ENCODE peak calls at places on chromosome 19, in four cellular contexts. V, E, D and C are unnamed samples.

GRCh38 chr19:18833849-18834643 is 2.3 kb downstream of the UPF1 start:
- DNase-seq in D (no peak), V (no peak), E (no peak), C (no peak)

GRCh38 chr19:39410620-39411005 is 1.9 kb upstream of the PLEKHG2 start:
- DNase-seq in E (no peak), V (peak), D (no peak), C (no peak)

GRCh38 chr19:44719262-44719701 is 20.3 kb downstream of the CEACAM16 start:
- DNase-seq in E (no peak), V (no peak), D (peak), C (no peak)

GRCh38 chr19:19900574-19901444 is at the start of gene ZNF93:
- DNase-seq in V (peak), D (peak), E (peak), C (peak)

GRCh38 chr19:42657551-42657950 is 62.8 kb upstream of the CEACAM8 start:
- DNase-seq in D (no peak), E (no peak), V (no peak), C (peak)

GRCh38 chr19:56764296-56764695 is 76.2 kb downstream of the PEG3 start:
- DNase-seq in E (no peak), V (no peak), D (no peak), C (no peak)

GRCh38 chr19:3618144-3618810 is 8.3 kb downstream of the CACTIN start:
- DNase-seq in D (peak), V (peak), E (no peak), C (peak)

GRCh38 chr19:39402417-39403297 is 4.0 kb upstream of the ZFP36 start:
- DNase-seq in D (peak), V (peak), E (no peak), C (peak)

GRCh38 chr19:18725755-18726416 is 42.4 kb downstream of the CRTC1 start:
- DNase-seq in D (peak), V (no peak), E (no peak), C (no peak)

GRCh38 chr19:50820549-50821247 is 2.9 kb downstream of the KLK1 start:
- DNase-seq in V (no peak), E (no peak), D (peak), C (no peak)

GRCh38 chr19:18894254-18895037 is 1.5 kb downstream of the CERS1 start:
- DNase-seq in V (peak), D (no peak), E (no peak), C (peak)

GRCh38 chr19:10612515-10613119 is 12.7 kb upstream of the SLC44A2 start:
- DNase-seq in E (no peak), V (peak), D (no peak), C (no peak)

GRCh38 chr19:33368074-33368864 is 5.2 kb upstream of the CEBPG start:
- DNase-seq in V (peak), D (no peak), E (peak), C (peak)

GRCh38 chr19:14440049-14440448 is 6.9 kb downstream of the PKN1 start:
- DNase-seq in D (no peak), V (no peak), E (no peak), C (no peak)

GRCh38 chr19:45144431-45145269 is 16.1 kb downstream of the NKPD1 start:
- DNase-seq in E (no peak), V (no peak), D (no peak), C (no peak)

GRCh38 chr19:334296-335071 is 10.1 kb downstream of the MIER2 start:
- DNase-seq in E (no peak), V (no peak), D (no peak), C (no peak)

GRCh38 chr19:34220472-34221063 is 33.8 kb upstream of the GARRE1 start:
- DNase-seq in D (peak), E (peak), V (peak), C (peak)

GRCh38 chr19:3700242-3701032 is at the start of gene PIP5K1C:
- DNase-seq in D (peak), V (peak), E (peak), C (peak)

DNA sequence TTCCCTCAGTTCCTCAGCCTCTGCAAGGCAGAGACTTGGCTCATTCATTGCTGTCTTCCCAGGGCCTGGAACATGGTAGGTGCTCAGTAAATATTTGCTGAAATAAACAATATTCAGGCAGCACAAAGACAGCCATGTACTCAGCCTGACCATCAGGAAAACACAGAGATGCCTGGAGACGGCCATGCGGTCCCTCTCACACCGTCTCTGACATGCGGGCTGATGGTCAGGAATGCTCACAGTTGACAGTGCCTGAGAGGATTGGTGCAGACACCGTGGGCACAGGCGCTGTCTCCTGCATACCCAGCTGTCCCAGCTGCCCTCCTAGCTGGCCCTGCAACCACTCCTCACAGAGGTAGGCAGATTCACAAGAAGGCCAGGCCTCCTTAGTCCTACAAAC is 893 bp downstream of the PRAM1 start:
- DNase-seq in D (peak), V (no peak), E (no peak), C (no peak)
- H3K4me3 ChIP-seq in D (no peak), V (no peak), E (no peak), C (no peak)

GRCh38 chr19:1377176-1377964 is 6.3 kb upstream of the NDUFS7 start:
- DNase-seq in V (no peak), D (no peak), E (no peak), C (no peak)

GRCh38 chr19:1379126-1379905 is 4.4 kb upstream of the NDUFS7 start:
- DNase-seq in D (no peak), E (no peak), V (no peak), C (no peak)

GRCh38 chr19:1379961-1380489 is 3.7 kb upstream of the NDUFS7 start:
- DNase-seq in D (no peak), E (no peak), V (no peak), C (no peak)

GRCh38 chr19:1376415-1376805 is 7.3 kb upstream of the NDUFS7 start:
- DNase-seq in E (no peak), V (no peak), D (no peak), C (no peak)

DNA sequence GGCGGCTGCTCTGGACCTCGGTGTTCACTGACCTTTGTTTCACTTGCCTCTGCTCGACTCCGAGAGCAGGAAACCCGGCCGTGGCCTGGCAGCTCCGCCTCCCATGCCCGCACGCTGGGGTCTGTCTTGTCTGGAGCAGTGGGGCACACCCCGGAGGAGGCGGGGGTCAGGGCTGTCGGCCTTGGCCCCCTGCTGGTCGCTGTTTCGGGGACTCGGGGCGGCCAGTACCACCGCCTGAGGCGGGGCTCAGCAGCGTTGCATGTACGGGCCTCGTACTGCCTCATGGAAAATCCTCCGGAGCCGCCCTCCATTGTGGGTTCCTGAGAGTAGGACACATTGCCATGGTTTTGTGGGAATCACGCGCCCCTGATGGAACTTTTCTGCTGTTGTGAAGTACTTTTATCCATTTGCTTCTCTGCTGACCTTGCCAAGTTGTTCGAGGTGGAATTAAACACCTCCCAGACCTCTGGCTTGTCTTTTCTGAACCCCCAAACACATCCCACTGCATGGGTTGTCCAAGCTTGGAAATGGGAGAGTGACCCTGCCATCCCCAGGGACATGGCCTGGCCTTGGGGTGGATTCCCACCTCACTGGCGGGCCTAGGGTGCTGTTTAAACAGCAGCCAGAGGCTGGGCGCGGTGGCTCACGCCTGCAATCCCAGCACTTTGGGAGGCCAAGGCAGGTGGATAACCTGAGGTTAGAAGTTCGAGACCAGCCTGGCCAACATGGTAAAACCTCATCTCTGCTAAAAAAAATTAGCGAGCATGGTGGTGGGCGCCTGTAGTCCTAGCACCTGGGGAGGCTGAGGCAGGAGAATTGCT is 5.5 kb upstream of the NDUFS7 start:
- DNase-seq in D (no peak), E (no peak), V (no peak), C (no peak)
- TF ChIP-seq CTCF in D (no peak), E (no peak), V (no peak), C (no peak)

DNA sequence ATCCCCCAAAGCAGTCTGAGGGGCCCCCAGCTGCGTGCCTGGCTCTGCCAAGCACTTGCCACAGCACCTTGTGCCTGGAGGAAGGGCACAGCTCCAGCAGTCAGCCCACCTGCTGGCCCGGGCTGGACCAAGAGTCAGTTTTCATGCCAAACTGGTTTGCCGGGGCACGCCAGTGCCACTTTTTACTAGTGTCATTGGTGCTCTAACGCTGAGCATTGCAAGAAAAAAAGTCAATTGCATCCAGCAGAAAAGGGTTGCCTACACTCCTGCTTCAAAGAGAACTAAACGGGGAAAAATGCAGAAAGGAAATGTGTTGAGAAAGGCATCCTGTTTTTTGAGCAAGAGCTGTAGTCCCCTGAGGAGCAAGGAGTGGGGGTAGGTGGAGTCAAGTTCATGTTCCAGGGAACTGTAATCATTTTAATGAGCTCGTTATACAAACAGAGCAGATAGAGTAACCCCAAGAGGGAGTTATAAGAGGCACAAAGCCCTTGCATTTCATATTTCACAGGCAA is 68.4 kb downstream of the F2RL3 start:
- DNase-seq in V (no peak), D (peak), E (no peak), C (peak)
- H3K4me3 ChIP-seq in V (no peak), D (no peak), E (no peak), C (no peak)

DNA sequence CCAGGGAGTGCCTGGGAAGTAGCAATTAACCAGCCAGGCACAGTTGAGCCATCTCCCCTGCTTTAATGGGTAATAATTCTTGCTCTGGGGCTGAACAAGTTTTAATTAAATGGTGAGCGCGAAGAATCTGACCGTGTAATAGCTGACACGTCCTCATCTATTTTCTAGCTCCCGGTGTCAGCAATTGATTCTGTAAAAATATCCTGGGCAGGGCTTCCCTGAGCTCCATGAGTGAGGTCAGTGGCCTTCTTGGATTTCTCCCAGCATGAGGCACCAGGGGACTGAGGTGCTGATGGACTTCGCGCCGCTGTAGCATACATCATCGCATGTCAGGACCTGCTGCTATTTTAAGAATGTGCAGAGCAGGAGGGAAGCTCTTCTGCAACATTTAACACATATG is 27.0 kb downstream of the SIPA1L3 start:
- DNase-seq in D (no peak), V (no peak), E (no peak), C (peak)
- TF ChIP-seq CTCF in D (no peak), V (no peak), E (no peak), C (no peak)

GRCh38 chr19:1748703-1749341 is 4.5 kb upstream of the ONECUT3 start:
- DNase-seq in E (no peak), D (peak), V (no peak), C (no peak)

GRCh38 chr19:1746401-1747284 is 6.7 kb upstream of the ONECUT3 start:
- DNase-seq in V (no peak), D (peak), E (peak), C (peak)

GRCh38 chr19:1745589-1746031 is 7.7 kb upstream of the ONECUT3 start:
- DNase-seq in V (no peak), D (peak), E (no peak), C (peak)

GRCh38 chr19:1748115-1748702 is 5.1 kb upstream of the ONECUT3 start:
- DNase-seq in V (no peak), D (no peak), E (peak), C (no peak)

GRCh38 chr19:1747285-1748114 is 5.8 kb upstream of the ONECUT3 start:
- DNase-seq in E (peak), D (peak), V (peak), C (peak)
- H3K4me3 ChIP-seq in E (no peak), D (no peak), V (no peak), C (no peak)

GRCh38 chr19:23098286-23098685 is 18.5 kb upstream of the ZNF730 start:
- DNase-seq in E (no peak), D (no peak), V (no peak), C (no peak)

GRCh38 chr19:23098988-23099387 is 17.8 kb upstream of the ZNF730 start:
- DNase-seq in D (no peak), E (no peak), V (no peak), C (no peak)

GRCh38 chr19:23095406-23095805 is 21.4 kb upstream of the ZNF730 start:
- DNase-seq in V (no peak), D (no peak), E (no peak), C (no peak)

DNA sequence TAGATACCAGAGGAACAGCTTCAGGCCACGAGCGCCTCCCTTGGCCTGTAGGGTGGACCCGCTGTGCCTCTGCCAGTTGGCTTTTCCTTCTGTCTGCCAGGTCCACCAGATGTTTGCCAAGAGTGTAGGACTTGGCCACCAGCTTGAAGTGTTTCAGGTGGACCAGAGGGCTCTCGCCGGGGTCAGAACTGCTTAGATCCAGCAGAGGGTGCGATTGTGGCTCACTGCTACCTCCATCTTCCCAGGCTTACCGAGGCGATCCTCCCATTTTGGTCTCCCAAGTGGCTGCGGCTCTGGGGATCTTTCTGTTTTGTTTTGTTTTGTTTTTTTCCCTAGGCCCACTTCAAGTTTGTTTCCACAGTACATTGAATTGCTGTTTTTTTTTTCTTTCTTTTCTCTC is 23.0 kb upstream of the ZNF730 start:
- DNase-seq in V (no peak), E (no peak), D (peak), C (no peak)
- TF ChIP-seq CTCF in V (no peak), E (no peak), D (peak), C (no peak)

DNA sequence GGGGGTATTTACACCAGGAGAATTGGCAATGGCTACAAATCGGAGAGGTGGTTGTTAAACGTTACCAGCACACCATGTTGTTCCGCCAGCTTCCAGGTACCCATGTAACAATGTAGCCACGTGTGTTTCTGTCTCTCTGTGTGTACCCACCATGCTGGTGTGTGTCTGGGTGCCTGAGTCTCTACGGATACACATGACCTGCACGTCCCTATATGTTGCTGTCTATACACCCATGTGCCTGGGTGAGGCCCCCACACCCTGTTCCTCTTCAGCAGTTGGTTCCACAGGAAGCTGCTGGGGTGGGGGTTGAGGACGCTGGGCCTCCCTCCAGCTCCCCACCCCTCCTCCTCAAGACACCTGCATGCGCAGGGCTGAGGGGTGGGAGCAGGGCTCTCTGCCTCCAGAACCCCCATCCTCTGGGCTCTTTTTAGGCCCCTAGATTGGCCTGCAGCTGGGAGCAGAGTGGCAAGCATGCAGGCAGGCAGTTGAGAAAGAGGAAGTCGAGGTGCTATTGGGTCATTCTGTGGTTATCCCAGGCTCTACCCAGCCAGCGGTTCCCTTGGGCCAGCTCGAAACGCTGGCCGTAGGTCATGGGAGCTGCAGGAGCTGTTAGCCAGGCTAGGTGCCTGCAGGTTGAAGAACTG is at the start of gene ARHGEF18:
- DNase-seq in V (no peak), E (no peak), D (no peak), C (no peak)
- H3K4me3 ChIP-seq in V (no peak), E (no peak), D (no peak), C (no peak)